ENCODE peak calls at places on chromosome 21, in ten cellular contexts. One of them, this sample, is unnamed.

GRCh38 chr21:42489991-42490390 is 6.0 kb downstream of the RSPH1 start:
- DNase-seq in spleen: no peak
- DNase-seq in uterus: no peak
- DNase-seq in GM23338: no peak
- DNase-seq in Peyer's patch: peak
- DNase-seq in endothelial cell: no peak
- DNase-seq in heart left ventricle: no peak
- DNase-seq in AG09319: no peak
- DNase-seq in hepatocyte: no peak
- DNase-seq in brain microvascular endothelial cell: no peak
- DNase-seq in this sample: no peak

GRCh38 chr21:18744840-18745239 is 341.3 kb upstream of the TMPRSS15 start:
- DNase-seq in spleen: no peak
- DNase-seq in uterus: no peak
- DNase-seq in GM23338: peak
- DNase-seq in Peyer's patch: no peak
- DNase-seq in endothelial cell: no peak
- DNase-seq in heart left ventricle: no peak
- DNase-seq in AG09319: no peak
- DNase-seq in hepatocyte: no peak
- DNase-seq in brain microvascular endothelial cell: no peak
- DNase-seq in this sample: no peak

GRCh38 chr21:17371470-17371869 is 141.4 kb upstream of the CXADR start:
- DNase-seq in spleen: no peak
- DNase-seq in uterus: no peak
- DNase-seq in GM23338: peak
- DNase-seq in Peyer's patch: no peak
- DNase-seq in endothelial cell: no peak
- DNase-seq in heart left ventricle: no peak
- DNase-seq in AG09319: no peak
- DNase-seq in hepatocyte: no peak
- DNase-seq in brain microvascular endothelial cell: peak
- DNase-seq in this sample: no peak

GRCh38 chr21:23743821-23744220 is 1863.5 kb downstream of the MRPL39 start:
- DNase-seq in spleen: no peak
- DNase-seq in uterus: no peak
- DNase-seq in GM23338: no peak
- DNase-seq in Peyer's patch: no peak
- DNase-seq in endothelial cell: no peak
- DNase-seq in heart left ventricle: no peak
- DNase-seq in AG09319: no peak
- DNase-seq in hepatocyte: no peak
- DNase-seq in brain microvascular endothelial cell: no peak
- DNase-seq in this sample: no peak

GRCh38 chr21:42375141-42375905 is 9.0 kb upstream of the TFF1 start:
- DNase-seq in spleen: peak
- DNase-seq in uterus: no peak
- DNase-seq in GM23338: peak
- DNase-seq in Peyer's patch: peak
- DNase-seq in endothelial cell: no peak
- DNase-seq in heart left ventricle: no peak
- DNase-seq in AG09319: no peak
- DNase-seq in hepatocyte: no peak
- DNase-seq in brain microvascular endothelial cell: no peak
- DNase-seq in this sample: no peak

GRCh38 chr21:43369124-43369523 is 57.8 kb downstream of the SIK1 start:
- DNase-seq in spleen: no peak
- DNase-seq in uterus: no peak
- DNase-seq in GM23338: no peak
- DNase-seq in Peyer's patch: no peak
- DNase-seq in endothelial cell: no peak
- DNase-seq in heart left ventricle: no peak
- DNase-seq in AG09319: no peak
- DNase-seq in hepatocyte: peak
- DNase-seq in brain microvascular endothelial cell: peak
- DNase-seq in this sample: no peak

GRCh38 chr21:40886931-40887330 is 40.0 kb upstream of the DSCAM start:
- DNase-seq in spleen: no peak
- DNase-seq in uterus: no peak
- DNase-seq in GM23338: no peak
- DNase-seq in Peyer's patch: no peak
- DNase-seq in endothelial cell: no peak
- DNase-seq in heart left ventricle: no peak
- DNase-seq in AG09319: no peak
- DNase-seq in hepatocyte: no peak
- DNase-seq in brain microvascular endothelial cell: no peak
- DNase-seq in this sample: no peak

GRCh38 chr21:38267991-38268858 is 11.4 kb downstream of the KCNJ15 start:
- DNase-seq in spleen: no peak
- DNase-seq in uterus: no peak
- DNase-seq in GM23338: no peak
- DNase-seq in Peyer's patch: no peak
- DNase-seq in endothelial cell: no peak
- DNase-seq in heart left ventricle: no peak
- DNase-seq in AG09319: no peak
- DNase-seq in hepatocyte: peak
- DNase-seq in brain microvascular endothelial cell: no peak
- DNase-seq in this sample: no peak

GRCh38 chr21:34335316-34335715 is 28.5 kb upstream of the KCNE2 start:
- DNase-seq in spleen: no peak
- DNase-seq in uterus: no peak
- DNase-seq in GM23338: no peak
- DNase-seq in Peyer's patch: no peak
- DNase-seq in endothelial cell: no peak
- DNase-seq in heart left ventricle: no peak
- DNase-seq in AG09319: peak
- DNase-seq in hepatocyte: no peak
- DNase-seq in brain microvascular endothelial cell: no peak
- DNase-seq in this sample: no peak

GRCh38 chr21:17780539-17780938 is 38.6 kb downstream of the C21orf91 start:
- DNase-seq in spleen: no peak
- DNase-seq in uterus: no peak
- DNase-seq in GM23338: no peak
- DNase-seq in Peyer's patch: peak
- DNase-seq in endothelial cell: no peak
- DNase-seq in heart left ventricle: no peak
- DNase-seq in AG09319: no peak
- DNase-seq in hepatocyte: no peak
- DNase-seq in brain microvascular endothelial cell: no peak
- DNase-seq in this sample: no peak

GRCh38 chr21:41171210-41171609 is 3.2 kb downstream of the BACE2 start:
- DNase-seq in spleen: no peak
- DNase-seq in uterus: peak
- DNase-seq in GM23338: no peak
- DNase-seq in Peyer's patch: peak
- DNase-seq in endothelial cell: no peak
- DNase-seq in heart left ventricle: no peak
- DNase-seq in AG09319: no peak
- DNase-seq in hepatocyte: no peak
- DNase-seq in brain microvascular endothelial cell: no peak
- DNase-seq in this sample: no peak

GRCh38 chr21:38236232-38236631 is 20.6 kb upstream of the KCNJ15 start:
- DNase-seq in spleen: no peak
- DNase-seq in uterus: no peak
- DNase-seq in GM23338: peak
- DNase-seq in Peyer's patch: no peak
- DNase-seq in endothelial cell: no peak
- DNase-seq in heart left ventricle: no peak
- DNase-seq in AG09319: no peak
- DNase-seq in hepatocyte: no peak
- DNase-seq in brain microvascular endothelial cell: peak
- DNase-seq in this sample: no peak

GRCh38 chr21:39661121-39661520 is 48.4 kb downstream of the B3GALT5 start:
- DNase-seq in spleen: peak
- DNase-seq in uterus: no peak
- DNase-seq in GM23338: no peak
- DNase-seq in Peyer's patch: no peak
- DNase-seq in endothelial cell: no peak
- DNase-seq in heart left ventricle: no peak
- DNase-seq in AG09319: no peak
- DNase-seq in hepatocyte: no peak
- DNase-seq in brain microvascular endothelial cell: no peak
- DNase-seq in this sample: no peak

GRCh38 chr21:39660596-39660995 is 47.9 kb downstream of the B3GALT5 start:
- DNase-seq in spleen: no peak
- DNase-seq in uterus: peak
- DNase-seq in GM23338: no peak
- DNase-seq in Peyer's patch: peak
- DNase-seq in endothelial cell: peak
- DNase-seq in heart left ventricle: peak
- DNase-seq in AG09319: peak
- DNase-seq in hepatocyte: peak
- DNase-seq in brain microvascular endothelial cell: peak
- DNase-seq in this sample: no peak

GRCh38 chr21:39660191-39660590 is 47.5 kb downstream of the B3GALT5 start:
- DNase-seq in spleen: no peak
- DNase-seq in uterus: peak
- DNase-seq in GM23338: no peak
- DNase-seq in Peyer's patch: no peak
- DNase-seq in endothelial cell: no peak
- DNase-seq in heart left ventricle: no peak
- DNase-seq in AG09319: no peak
- DNase-seq in hepatocyte: peak
- DNase-seq in brain microvascular endothelial cell: peak
- DNase-seq in this sample: no peak

GRCh38 chr21:39658066-39658465 is 45.3 kb downstream of the B3GALT5 start:
- DNase-seq in spleen: no peak
- DNase-seq in uterus: no peak
- DNase-seq in GM23338: no peak
- DNase-seq in Peyer's patch: peak
- DNase-seq in endothelial cell: no peak
- DNase-seq in heart left ventricle: no peak
- DNase-seq in AG09319: no peak
- DNase-seq in hepatocyte: no peak
- DNase-seq in brain microvascular endothelial cell: no peak
- DNase-seq in this sample: no peak

DNA sequence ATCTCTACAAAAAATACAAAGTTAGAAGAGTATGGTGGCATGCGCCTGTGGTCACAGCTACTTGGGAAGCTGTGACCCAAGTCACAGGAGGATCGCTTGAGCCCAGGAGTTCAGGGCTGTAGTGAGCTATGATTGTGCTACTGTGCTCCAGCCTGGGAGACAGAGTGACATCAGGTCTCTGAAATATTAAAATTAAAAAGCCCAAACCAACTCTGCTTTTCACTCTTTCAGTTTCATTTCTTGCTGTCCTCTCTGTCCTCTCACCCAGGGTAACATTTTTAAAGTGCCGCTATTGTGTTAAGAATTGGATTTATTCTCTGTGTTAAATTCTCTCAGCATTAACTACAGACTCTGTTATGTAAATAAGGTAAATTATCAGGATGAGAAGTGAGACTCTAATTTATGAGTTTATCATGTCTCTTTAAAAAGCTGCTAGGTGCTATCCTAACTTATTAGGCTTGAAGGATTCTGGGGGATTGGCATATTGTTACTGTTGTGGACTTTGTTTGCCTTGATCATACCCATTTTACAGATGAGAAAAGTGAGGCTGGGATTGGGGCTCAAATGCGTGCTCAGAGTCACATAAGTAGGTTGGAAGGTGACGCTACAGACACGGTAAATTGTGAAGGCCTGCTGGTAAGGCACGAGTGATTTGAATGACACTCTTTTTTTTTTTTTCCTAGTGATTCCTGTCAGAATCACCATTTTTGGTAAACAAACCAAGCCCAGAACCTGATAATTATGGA is 46.5 kb downstream of the B3GALT5 start:
- DNase-seq in spleen: no peak
- DNase-seq in uterus: no peak
- DNase-seq in GM23338: no peak
- DNase-seq in Peyer's patch: no peak
- DNase-seq in endothelial cell: no peak
- DNase-seq in heart left ventricle: no peak
- DNase-seq in AG09319: no peak
- DNase-seq in hepatocyte: no peak
- DNase-seq in brain microvascular endothelial cell: no peak
- DNase-seq in this sample: no peak
- TF ChIP-seq CTCF in spleen: no peak
- TF ChIP-seq CTCF in uterus: no peak
- TF ChIP-seq CTCF in GM23338: no peak
- TF ChIP-seq CTCF in Peyer's patch: no peak
- TF ChIP-seq CTCF in endothelial cell: no peak
- TF ChIP-seq CTCF in heart left ventricle: no peak
- TF ChIP-seq CTCF in AG09319: no peak
- TF ChIP-seq CTCF in hepatocyte: no peak
- TF ChIP-seq CTCF in brain microvascular endothelial cell: no peak
- TF ChIP-seq CTCF in this sample: no peak

DNA sequence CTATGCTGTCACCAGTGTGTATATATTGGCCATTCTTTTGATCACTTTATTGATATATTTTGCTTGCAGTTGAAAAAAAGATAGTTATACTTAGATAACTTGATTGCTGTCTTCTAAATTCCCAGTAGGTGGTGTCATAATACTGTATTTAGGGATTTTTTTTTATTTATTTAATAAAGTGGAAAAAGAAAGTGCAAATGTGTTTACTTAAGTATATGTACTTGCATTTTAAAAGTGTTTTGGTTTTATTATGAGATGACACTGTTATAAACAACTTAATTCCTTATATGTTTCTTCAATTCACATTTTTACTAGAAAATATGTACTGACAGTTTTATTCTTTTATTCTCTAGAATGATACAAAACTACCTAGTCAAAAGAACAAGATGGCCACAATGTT is 164.8 kb downstream of the USP25 start:
- DNase-seq in spleen: no peak
- DNase-seq in uterus: no peak
- DNase-seq in GM23338: no peak
- DNase-seq in Peyer's patch: no peak
- DNase-seq in endothelial cell: no peak
- DNase-seq in heart left ventricle: no peak
- DNase-seq in AG09319: no peak
- DNase-seq in hepatocyte: no peak
- DNase-seq in brain microvascular endothelial cell: no peak
- DNase-seq in this sample: no peak
- TF ChIP-seq CTCF in spleen: no peak
- TF ChIP-seq CTCF in uterus: peak
- TF ChIP-seq CTCF in GM23338: peak
- TF ChIP-seq CTCF in Peyer's patch: no peak
- TF ChIP-seq CTCF in endothelial cell: peak
- TF ChIP-seq CTCF in heart left ventricle: peak
- TF ChIP-seq CTCF in AG09319: peak
- TF ChIP-seq CTCF in hepatocyte: peak
- TF ChIP-seq CTCF in brain microvascular endothelial cell: no peak
- TF ChIP-seq CTCF in this sample: no peak

GRCh38 chr21:36028127-36029069 is 31.9 kb downstream of the SETD4 start:
- DNase-seq in spleen: peak
- DNase-seq in uterus: peak
- DNase-seq in GM23338: peak
- DNase-seq in Peyer's patch: peak
- DNase-seq in endothelial cell: peak
- DNase-seq in heart left ventricle: peak
- DNase-seq in AG09319: no peak
- DNase-seq in hepatocyte: peak
- DNase-seq in brain microvascular endothelial cell: peak
- DNase-seq in this sample: peak
- TF ChIP-seq CTCF in spleen: peak
- TF ChIP-seq CTCF in uterus: peak
- TF ChIP-seq CTCF in GM23338: peak
- TF ChIP-seq CTCF in Peyer's patch: peak
- TF ChIP-seq CTCF in endothelial cell: peak
- TF ChIP-seq CTCF in heart left ventricle: peak
- TF ChIP-seq CTCF in AG09319: peak
- TF ChIP-seq CTCF in hepatocyte: peak
- TF ChIP-seq CTCF in brain microvascular endothelial cell: peak
- TF ChIP-seq CTCF in this sample: peak

GRCh38 chr21:31659286-31660133 is at the start of gene SOD1:
- DNase-seq in spleen: peak
- DNase-seq in uterus: peak
- DNase-seq in GM23338: peak
- DNase-seq in Peyer's patch: peak
- DNase-seq in endothelial cell: peak
- DNase-seq in heart left ventricle: peak
- DNase-seq in AG09319: peak
- DNase-seq in hepatocyte: peak
- DNase-seq in brain microvascular endothelial cell: peak
- DNase-seq in this sample: peak
- TF ChIP-seq CTCF in spleen: no peak
- TF ChIP-seq CTCF in uterus: no peak
- TF ChIP-seq CTCF in GM23338: no peak
- TF ChIP-seq CTCF in Peyer's patch: peak
- TF ChIP-seq CTCF in endothelial cell: no peak
- TF ChIP-seq CTCF in heart left ventricle: no peak
- TF ChIP-seq CTCF in AG09319: no peak
- TF ChIP-seq CTCF in hepatocyte: no peak
- TF ChIP-seq CTCF in brain microvascular endothelial cell: no peak
- TF ChIP-seq CTCF in this sample: no peak

This sample was measured in activated B cell treated with CpG ODN at 0.5 μM for 24 hours.